ENCODE peak calls at places on chromosomes 2 and 18, in five cellular contexts. One of them, this sample, is unnamed.

GRCh38 chr18:39806519-39806918 is 2148.5 kb upstream of the PIK3C3 start:
- DNase-seq in K562: no peak
- DNase-seq in GM12878: no peak
- DNase-seq in WTC11: no peak
- DNase-seq in A549: no peak
- DNase-seq in this sample: peak

GRCh38 chr18:50559750-50560680 is at the start of gene MAPK4:
- DNase-seq in K562: peak
- DNase-seq in GM12878: no peak
- DNase-seq in WTC11: peak
- DNase-seq in A549: no peak
- DNase-seq in this sample: no peak

GRCh38 chr2:224983719-224984388 is 58.4 kb downstream of the DOCK10 start:
- DNase-seq in K562: no peak
- DNase-seq in GM12878: no peak
- DNase-seq in WTC11: no peak
- DNase-seq in A549: no peak
- DNase-seq in this sample: no peak

GRCh38 chr2:65662654-65663432 is 230.4 kb upstream of the SPRED2 start:
- DNase-seq in K562: no peak
- DNase-seq in GM12878: no peak
- DNase-seq in WTC11: no peak
- DNase-seq in A549: no peak
- DNase-seq in this sample: no peak

GRCh38 chr18:39780774-39781173 is 2174.3 kb upstream of the PIK3C3 start:
- DNase-seq in K562: no peak
- DNase-seq in GM12878: no peak
- DNase-seq in WTC11: no peak
- DNase-seq in A549: no peak
- DNase-seq in this sample: no peak

GRCh38 chr2:158926478-158926948 is 41.9 kb upstream of the TANC1 start:
- DNase-seq in K562: no peak
- DNase-seq in GM12878: no peak
- DNase-seq in WTC11: no peak
- DNase-seq in A549: no peak
- DNase-seq in this sample: peak

GRCh38 chr2:80102026-80102425 is 202.5 kb downstream of the LRRTM1 start:
- DNase-seq in K562: no peak
- DNase-seq in GM12878: no peak
- DNase-seq in WTC11: no peak
- DNase-seq in A549: no peak
- DNase-seq in this sample: no peak

GRCh38 chr18:59402432-59403090 is 43.5 kb upstream of the LMAN1 start:
- DNase-seq in K562: peak
- DNase-seq in GM12878: peak
- DNase-seq in WTC11: peak
- DNase-seq in A549: peak
- DNase-seq in this sample: peak

GRCh38 chr2:120765911-120766757 is 30.5 kb downstream of the GLI2 start:
- DNase-seq in K562: no peak
- DNase-seq in GM12878: no peak
- DNase-seq in WTC11: peak
- DNase-seq in A549: no peak
- DNase-seq in this sample: no peak

GRCh38 chr18:25109484-25109883 is 242.5 kb downstream of the ZNF521 start:
- DNase-seq in K562: no peak
- DNase-seq in GM12878: no peak
- DNase-seq in WTC11: no peak
- DNase-seq in A549: no peak
- DNase-seq in this sample: no peak
- TF ChIP-seq ESRRA in K562: no peak
- TF ChIP-seq ESRRA in GM12878: no peak
- TF ChIP-seq ESRRA in WTC11: no peak
- TF ChIP-seq ESRRA in A549: no peak
- TF ChIP-seq ESRRA in this sample: no peak

GRCh38 chr18:13611058-13611615 is 115.2 kb downstream of the FAM210A start:
- DNase-seq in K562: no peak
- DNase-seq in GM12878: no peak
- DNase-seq in WTC11: no peak
- DNase-seq in A549: no peak
- DNase-seq in this sample: no peak
- TF ChIP-seq ESRRA in K562: no peak
- TF ChIP-seq ESRRA in GM12878: peak
- TF ChIP-seq ESRRA in WTC11: no peak
- TF ChIP-seq ESRRA in A549: no peak
- TF ChIP-seq ESRRA in this sample: no peak

DNA sequence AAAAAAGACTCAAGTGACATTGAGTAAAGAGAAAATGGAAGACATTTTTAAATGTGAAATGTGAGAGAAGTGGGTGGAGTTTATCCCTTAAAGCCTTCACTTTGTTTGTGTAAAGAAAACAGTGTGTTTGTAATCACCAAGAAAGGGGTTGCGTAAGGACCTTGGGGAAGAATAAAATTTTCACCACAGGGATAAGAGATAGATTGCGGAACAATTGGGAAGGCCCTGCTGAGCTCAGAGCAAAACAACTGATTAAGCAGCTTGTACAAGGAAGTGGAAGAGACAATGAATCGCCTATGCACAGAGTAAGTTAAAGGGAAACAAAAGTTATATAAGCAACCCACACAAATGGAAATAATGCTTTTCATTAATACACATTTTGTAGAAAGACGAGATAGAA is 327.7 kb downstream of the RAD51AP2 start:
- DNase-seq in K562: no peak
- DNase-seq in GM12878: no peak
- DNase-seq in WTC11: no peak
- DNase-seq in A549: no peak
- DNase-seq in this sample: no peak
- TF ChIP-seq ESRRA in K562: no peak
- TF ChIP-seq ESRRA in GM12878: no peak
- TF ChIP-seq ESRRA in WTC11: no peak
- TF ChIP-seq ESRRA in A549: no peak
- TF ChIP-seq ESRRA in this sample: no peak

GRCh38 chr2:70930371-70931329 is 5.0 kb upstream of the ATP6V1B1 start:
- DNase-seq in K562: peak
- DNase-seq in GM12878: no peak
- DNase-seq in WTC11: no peak
- DNase-seq in A549: no peak
- DNase-seq in this sample: no peak
- TF ChIP-seq ESRRA in K562: no peak
- TF ChIP-seq ESRRA in GM12878: no peak
- TF ChIP-seq ESRRA in WTC11: no peak
- TF ChIP-seq ESRRA in A549: no peak
- TF ChIP-seq ESRRA in this sample: no peak

DNA sequence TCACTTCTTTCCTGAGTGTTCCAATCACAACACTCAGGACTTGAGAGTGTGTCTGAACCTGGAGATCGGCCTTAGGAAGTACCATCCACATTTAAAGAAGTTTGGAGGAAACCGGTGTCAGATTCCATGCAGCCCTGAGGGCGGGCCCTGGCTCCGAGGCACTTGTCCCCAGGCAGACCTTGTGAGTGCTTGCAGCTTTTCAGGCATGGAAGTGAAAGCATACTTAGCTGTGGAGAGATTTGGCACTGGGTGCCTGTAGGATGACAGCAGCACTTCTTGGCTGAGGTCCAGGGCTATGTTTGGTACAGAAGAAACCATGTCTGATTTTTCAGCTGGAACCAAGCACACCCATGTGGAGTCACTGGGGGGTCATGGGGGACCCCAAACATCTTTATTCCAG is 230.8 kb downstream of the SEPTIN10 start:
- DNase-seq in K562: no peak
- DNase-seq in GM12878: no peak
- DNase-seq in WTC11: peak
- DNase-seq in A549: no peak
- DNase-seq in this sample: no peak
- TF ChIP-seq ESRRA in K562: no peak
- TF ChIP-seq ESRRA in GM12878: no peak
- TF ChIP-seq ESRRA in WTC11: no peak
- TF ChIP-seq ESRRA in A549: no peak
- TF ChIP-seq ESRRA in this sample: no peak

GRCh38 chr2:26177122-26177521 is 4.2 kb downstream of the GAREM2 start:
- DNase-seq in K562: peak
- DNase-seq in GM12878: no peak
- DNase-seq in WTC11: no peak
- DNase-seq in A549: no peak
- DNase-seq in this sample: no peak
- TF ChIP-seq ESRRA in K562: no peak
- TF ChIP-seq ESRRA in GM12878: no peak
- TF ChIP-seq ESRRA in WTC11: no peak
- TF ChIP-seq ESRRA in A549: no peak
- TF ChIP-seq ESRRA in this sample: no peak

DNA sequence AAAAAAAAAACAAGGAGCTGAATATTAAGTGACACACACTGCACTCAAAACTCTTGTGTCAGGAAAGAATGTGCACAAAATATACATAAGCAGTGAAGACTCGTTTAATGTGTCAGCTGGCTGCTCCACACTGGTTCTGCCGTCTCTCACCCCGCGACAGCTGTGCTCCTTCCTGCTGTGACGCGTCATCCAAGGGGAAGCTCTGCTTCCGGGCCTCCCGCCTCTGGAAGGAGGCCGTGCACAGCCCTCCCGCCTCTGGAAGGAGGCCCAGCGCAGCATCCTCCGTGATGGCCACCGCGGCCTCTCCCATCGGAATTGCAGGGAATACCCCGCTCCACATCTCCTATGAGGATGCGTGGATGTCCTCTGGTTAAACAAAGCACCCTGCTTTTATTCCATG is 151.0 kb downstream of the HDAC4 start:
- DNase-seq in K562: no peak
- DNase-seq in GM12878: no peak
- DNase-seq in WTC11: no peak
- DNase-seq in A549: no peak
- DNase-seq in this sample: no peak
- TF ChIP-seq ESRRA in K562: no peak
- TF ChIP-seq ESRRA in GM12878: no peak
- TF ChIP-seq ESRRA in WTC11: no peak
- TF ChIP-seq ESRRA in A549: no peak
- TF ChIP-seq ESRRA in this sample: no peak

DNA sequence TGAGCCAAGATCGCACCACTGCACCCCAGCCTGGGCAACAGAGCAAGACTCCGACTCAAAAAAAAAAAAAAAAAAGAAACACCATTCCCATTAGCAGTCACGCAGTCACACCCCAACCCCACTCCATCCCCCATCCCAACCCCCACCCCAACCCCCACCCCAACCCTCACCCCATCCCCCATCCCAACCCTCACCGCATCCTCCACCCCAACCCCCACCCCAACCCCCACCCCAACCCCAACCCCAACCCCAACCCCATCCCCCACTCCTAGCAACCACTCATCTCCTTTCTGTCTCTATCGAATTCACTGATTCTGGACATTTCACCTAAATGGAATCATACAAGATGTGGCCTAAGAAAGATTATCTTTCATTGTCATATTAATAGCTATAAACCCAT is 25.9 kb upstream of the ATP9B start:
- DNase-seq in K562: no peak
- DNase-seq in GM12878: no peak
- DNase-seq in WTC11: no peak
- DNase-seq in A549: no peak
- DNase-seq in this sample: no peak
- TF ChIP-seq ESRRA in K562: no peak
- TF ChIP-seq ESRRA in GM12878: no peak
- TF ChIP-seq ESRRA in WTC11: no peak
- TF ChIP-seq ESRRA in A549: no peak
- TF ChIP-seq ESRRA in this sample: no peak

GRCh38 chr2:217694296-217694695 is 308.5 kb downstream of the TNS1 start:
- DNase-seq in K562: no peak
- DNase-seq in GM12878: no peak
- DNase-seq in WTC11: no peak
- DNase-seq in A549: no peak
- DNase-seq in this sample: no peak

GRCh38 chr2:217693363-217693762 is 309.4 kb downstream of the TNS1 start:
- DNase-seq in K562: no peak
- DNase-seq in GM12878: no peak
- DNase-seq in WTC11: no peak
- DNase-seq in A549: no peak
- DNase-seq in this sample: no peak

GRCh38 chr2:217695033-217695520 is 307.7 kb downstream of the TNS1 start:
- DNase-seq in K562: no peak
- DNase-seq in GM12878: no peak
- DNase-seq in WTC11: no peak
- DNase-seq in A549: no peak
- DNase-seq in this sample: no peak

GRCh38 chr2:217691516-217691915 is 311.3 kb downstream of the TNS1 start:
- DNase-seq in K562: no peak
- DNase-seq in GM12878: no peak
- DNase-seq in WTC11: no peak
- DNase-seq in A549: no peak
- DNase-seq in this sample: no peak

DNA sequence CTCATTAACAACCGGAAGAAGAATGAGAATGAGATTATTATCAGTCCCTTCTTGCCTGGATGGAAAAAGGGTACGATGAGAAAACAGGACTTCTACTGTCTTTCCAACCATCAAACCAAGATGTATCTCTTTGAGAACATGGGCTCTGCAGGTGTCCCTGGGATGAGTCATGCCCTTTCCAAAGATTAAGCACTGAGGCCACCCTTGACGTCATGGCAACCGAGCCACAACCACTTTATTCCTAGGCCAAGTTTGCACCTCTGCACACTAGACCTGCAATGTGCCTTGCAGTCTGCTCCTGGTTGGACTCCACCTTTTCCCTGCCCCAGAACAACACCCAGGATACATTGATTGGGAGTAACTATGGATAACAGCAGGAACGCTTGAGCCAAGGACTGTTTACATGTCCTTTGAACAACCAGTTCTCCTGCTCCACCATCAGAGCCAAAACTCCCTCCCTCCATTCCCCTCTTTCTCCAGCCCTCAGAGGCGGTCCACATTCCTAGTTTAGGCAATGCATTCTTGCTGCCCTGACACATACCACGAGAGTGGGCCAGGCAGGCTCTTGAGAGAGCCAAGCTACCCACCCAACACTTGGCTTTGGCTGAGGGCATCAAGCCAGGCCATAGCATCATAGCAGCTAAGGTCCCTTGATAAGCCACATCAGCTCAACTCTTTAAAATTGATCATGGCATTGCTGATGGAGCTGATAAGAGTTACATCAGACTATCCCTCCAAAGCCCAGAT is 310.7 kb downstream of the TNS1 start:
- DNase-seq in K562: no peak
- DNase-seq in GM12878: no peak
- DNase-seq in WTC11: no peak
- DNase-seq in A549: no peak
- DNase-seq in this sample: no peak
- TF ChIP-seq ESRRA in K562: no peak
- TF ChIP-seq ESRRA in GM12878: no peak
- TF ChIP-seq ESRRA in WTC11: no peak
- TF ChIP-seq ESRRA in A549: no peak
- TF ChIP-seq ESRRA in this sample: no peak